ENCODE peak calls at places on chromosomes 7 and 10, in four cellular contexts. L is neural progenitor cell, V is MM.1S, W is PC-3. N is an unnamed sample.

GRCh38 chr10:77520995-77521394 is 116.6 kb downstream of the KCNMA1 start:
- DNase-seq in L (no peak), W (no peak), V (no peak), N (no peak)

GRCh38 chr7:141355057-141355456 is 196.2 kb upstream of the AGK start:
- DNase-seq in V (no peak), W (peak), L (no peak), N (no peak)

GRCh38 chr10:122879339-122880273 is at the start of gene FAM24B:
- DNase-seq in W (peak), L (peak), V (peak), N (peak)

GRCh38 chr7:48511021-48511579 is 339.8 kb downstream of the ABCA13 start:
- DNase-seq in V (no peak), L (no peak), W (no peak), N (no peak)

GRCh38 chr10:129965418-129965793 is 1.3 kb upstream of the EBF3 start:
- DNase-seq in W (no peak), L (no peak), V (no peak), N (no peak)

GRCh38 chr7:137820677-137821420 is 25.9 kb downstream of the DGKI start:
- DNase-seq in V (no peak), W (no peak), L (peak), N (peak)

GRCh38 chr10:93471110-93471651 is 11.0 kb downstream of the MYOF start:
- DNase-seq in V (no peak), W (peak), L (no peak), N (no peak)

GRCh38 chr7:100632951-100633717 is 8.2 kb downstream of the TFR2 start:
- DNase-seq in W (peak), L (peak), V (no peak), N (peak)

GRCh38 chr10:17199351-17199804 is 2.1 kb downstream of the TRDMT1 start:
- DNase-seq in W (peak), V (no peak), L (peak), N (peak)

GRCh38 chr10:99788598-99789259 is 6.3 kb downstream of the ABCC2 start:
- DNase-seq in W (no peak), L (no peak), V (no peak), N (no peak)

GRCh38 chr10:99920901-99921300 is 88.8 kb downstream of the DNMBP start:
- DNase-seq in L (no peak), V (no peak), W (peak), N (no peak)

GRCh38 chr7:139737221-139738100 is 40.3 kb downstream of the HIPK2 start:
- DNase-seq in L (no peak), V (no peak), W (no peak), N (no peak)

GRCh38 chr10:660980-661890 is 28.2 kb downstream of the DIP2C start:
- DNase-seq in W (no peak), V (no peak), L (no peak), N (no peak)

DNA sequence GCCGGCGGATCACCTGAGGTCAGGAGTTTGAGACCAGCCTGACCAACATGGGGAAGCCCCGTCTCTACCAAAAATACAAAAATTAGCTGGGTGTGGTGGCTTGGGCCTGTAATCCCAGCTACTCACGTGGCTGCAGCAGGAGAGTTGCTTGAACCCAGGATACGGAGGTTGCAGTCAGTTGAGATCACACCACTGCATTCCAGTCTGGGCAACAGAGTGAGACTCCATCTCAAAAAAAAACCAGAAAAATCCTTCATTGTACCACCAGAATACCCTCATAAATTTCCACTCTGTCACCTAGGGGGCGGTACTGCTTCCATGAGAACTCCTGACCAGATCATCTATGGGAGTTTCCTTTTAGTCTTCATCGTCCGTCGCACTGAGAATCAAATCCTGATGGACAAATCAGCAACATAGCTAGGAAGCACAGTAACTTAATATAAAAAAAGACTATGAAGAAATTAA is 225.8 kb upstream of the KLF14 start:
- DNase-seq in L (no peak), V (no peak), W (peak), N (peak)
- TF ChIP-seq EZH2phosphoT487 in L (no peak), V (no peak), W (no peak), N (no peak)

DNA sequence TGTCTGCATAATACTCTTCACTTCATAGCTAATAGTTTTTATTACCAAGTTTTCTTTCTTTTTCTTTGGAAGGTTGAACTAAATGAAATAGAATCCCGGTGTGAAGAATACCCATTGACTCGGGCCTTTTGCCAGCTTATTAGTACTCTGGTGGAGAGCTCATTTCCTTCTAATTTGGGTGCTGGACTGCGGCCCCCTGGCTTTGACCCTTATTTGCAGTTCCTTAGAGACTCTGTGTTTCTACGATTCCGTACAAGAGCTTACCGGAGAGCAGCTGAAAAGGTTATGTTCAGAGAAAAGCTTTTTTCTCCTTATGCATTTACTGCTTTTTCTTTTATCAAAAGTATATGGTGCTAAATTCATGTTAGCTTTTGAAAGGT is 40.2 kb downstream of the NUP205 start:
- DNase-seq in V (no peak), L (no peak), W (no peak), N (no peak)
- H3K4me3 ChIP-seq in V (no peak), L (no peak), W (no peak), N (no peak)

GRCh38 chr7:117014673-117015133 is 61.4 kb downstream of the ST7 start:
- DNase-seq in W (no peak), V (no peak), L (peak), N (peak)
- TF ChIP-seq EZH2phosphoT487 in W (no peak), V (no peak), L (no peak), N (no peak)

GRCh38 chr7:18356195-18356645 is 139.3 kb upstream of the HDAC9 start:
- DNase-seq in W (peak), V (peak), L (peak), N (peak)
- H3K4me3 ChIP-seq in W (peak), V (peak), L (no peak), N (no peak)

GRCh38 chr10:31819393-31819820 is 109.2 kb downstream of the ARHGAP12 start:
- DNase-seq in L (no peak), W (no peak), V (no peak), N (no peak)
- TF ChIP-seq EZH2phosphoT487 in L (no peak), W (no peak), V (no peak), N (no peak)